ENCODE peak calls at places on chromosomes 5 and 9, in four cellular contexts. K is AG04449; D is activated CD4-positive, alpha-beta memory T cell treated with anti-CD3 and anti-CD28 coated beads, Interleukin-2, amount 10 ng/mL, durations not matched to agents 7 days and 5 days; J is cardiac fibroblast. Y is an unnamed sample.

GRCh38 chr5:90547072-90547536 is 11.5 kb upstream of the ADGRV1 start:
- DNase-seq in J (no peak), D (no peak), K (no peak), Y (no peak)

GRCh38 chr9:35835216-35835604 is 6.2 kb downstream of the TMEM8B start:
- DNase-seq in D (peak; percentile 29), J (no peak), K (no peak), Y (no peak)

GRCh38 chr9:107518037-107518786 is 28.6 kb upstream of the KLF4 start:
- DNase-seq in D (no peak), J (no peak), K (no peak), Y (no peak)

GRCh38 chr5:132258102-132259060 is 885 bp downstream of the PDLIM4 start:
- DNase-seq in D (no peak), K (no peak), J (peak; percentile 65), Y (peak; percentile 80)

GRCh38 chr5:149937610-149938009 is 7.0 kb downstream of the PDE6A start:
- DNase-seq in D (no peak), J (peak; percentile 42), K (no peak), Y (no peak)

GRCh38 chr5:134438641-134439621 is 27.2 kb upstream of the CDKN2AIPNL start:
- DNase-seq in J (peak; percentile 99), D (no peak), K (peak; percentile 94), Y (peak; percentile 89)

GRCh38 chr9:113516840-113517577 is 53.5 kb downstream of the RGS3 start:
- DNase-seq in D (peak; percentile 81), J (no peak), K (no peak), Y (no peak)

GRCh38 chr9:95261890-95262289 is 55.6 kb downstream of the FANCC start:
- DNase-seq in K (no peak), J (peak; percentile 36), D (no peak), Y (no peak)

GRCh38 chr5:76175821-76176403 is 92.7 kb downstream of the SV2C start:
- DNase-seq in J (no peak), K (no peak), D (peak; percentile 45), Y (no peak)

GRCh38 chr9:130632841-130633240 is 31.6 kb upstream of the PRDM12 start:
- DNase-seq in D (no peak), K (no peak), J (no peak), Y (no peak)

GRCh38 chr5:132420706-132421272 is 51.3 kb downstream of the SLC22A5 start:
- DNase-seq in J (peak; percentile 36), D (no peak), K (no peak), Y (no peak)

GRCh38 chr9:36765468-36766341 is 193.0 kb downstream of the MELK start:
- DNase-seq in J (peak; percentile 31), D (peak; percentile 87), K (no peak), Y (peak; percentile 61)

GRCh38 chr9:116269250-116269649 is 115.7 kb downstream of the PAPPA start:
- DNase-seq in J (peak; percentile 63), D (no peak), K (no peak), Y (no peak)

GRCh38 chr5:139131062-139131856 is 66.9 kb downstream of the SIL1 start:
- DNase-seq in K (no peak), D (no peak), J (no peak), Y (peak; percentile 71)

GRCh38 chr9:122338989-122339388 is 31.8 kb upstream of the PTGS1 start:
- DNase-seq in D (no peak), K (no peak), J (no peak), Y (peak; percentile 39)

GRCh38 chr5:154868702-154869101 is 10.3 kb downstream of the CNOT8 start:
- DNase-seq in J (no peak), D (no peak), K (no peak), Y (no peak)

GRCh38 chr9:27487128-27487527 is 37.0 kb upstream of the IFNK start:
- DNase-seq in D (no peak), J (no peak), K (no peak), Y (peak; percentile 20)

GRCh38 chr5:116532762-116533525 is 41.7 kb downstream of the SEMA6A start:
- DNase-seq in K (no peak), J (no peak), D (no peak), Y (no peak)

GRCh38 chr5:65102501-65102825 is 333.7 kb downstream of the CWC27 start:
- DNase-seq in D (no peak), J (no peak), K (no peak), Y (no peak)

GRCh38 chr5:127426661-127427060 is 90.8 kb upstream of the PRRC1 start:
- DNase-seq in J (no peak), K (no peak), D (no peak), Y (no peak)

GRCh38 chr9:126701820-126702500 is 88.2 kb downstream of the LMX1B start:
- DNase-seq in J (no peak), K (no peak), D (no peak), Y (no peak)

GRCh38 chr5:28408186-28408585 is 1369.8 kb upstream of the CDH9 start:
- DNase-seq in K (peak; percentile 3), D (no peak), J (peak; percentile 2), Y (no peak)

GRCh38 chr5:51632794-51633193 is 249.5 kb downstream of the ISL1 start:
- DNase-seq in J (no peak), D (no peak), K (no peak), Y (no peak)

GRCh38 chr9:134707031-134707680 is 65.6 kb downstream of the COL5A1 start:
- DNase-seq in D (no peak), J (peak; percentile 86), K (peak; percentile 45), Y (peak; percentile 73)

GRCh38 chr5:32387176-32387575 is 57.4 kb downstream of the ZFR start:
- DNase-seq in J (peak; percentile 25), K (no peak), D (no peak), Y (no peak)

GRCh38 chr5:179615203-179615602 is 8.3 kb downstream of the HNRNPH1 start:
- DNase-seq in J (no peak), K (no peak), D (no peak), Y (no peak)